ENCODE peak calls at places on chromosomes 1 and 21, in seven cellular contexts. R, O, H, K, D, S and I are unnamed samples.

GRCh38 chr1:204304067-204304466 is 55.7 kb downstream of the PLEKHA6 start:
- DNase-seq in R (no peak), O (no peak), H (no peak), K (no peak), D (no peak), S (no peak), I (no peak)

GRCh38 chr1:20719871-20720620 is 2.2 kb upstream of the KIF17 start:
- DNase-seq in R (no peak), O (no peak), H (no peak), K (no peak), D (no peak), S (no peak), I (no peak)

GRCh38 chr1:8122160-8122476 is 96.0 kb upstream of the ERRFI1 start:
- DNase-seq in R (no peak), O (no peak), H (no peak), K (peak; percentile 70), D (no peak), S (no peak), I (peak; percentile 83)

GRCh38 chr21:37225440-37225839 is 41.7 kb downstream of the VPS26C start:
- DNase-seq in R (peak; percentile 46), O (no peak), H (peak; percentile 61), K (no peak), D (no peak), S (no peak), I (no peak)

GRCh38 chr1:21814241-21814918 is 2.3 kb downstream of the LDLRAD2 start:
- DNase-seq in R (peak; percentile 32), O (no peak), H (peak; percentile 12), K (no peak), D (no peak), S (no peak), I (no peak)

GRCh38 chr1:240906477-240906876 is 294.5 kb upstream of the GREM2 start:
- DNase-seq in R (no peak), O (no peak), H (no peak), K (peak; percentile 7), D (peak; percentile 24), S (no peak), I (no peak)

GRCh38 chr1:75129660-75130311 is 4.4 kb upstream of the LHX8 start:
- DNase-seq in R (no peak), O (no peak), H (no peak), K (no peak), D (no peak), S (no peak), I (no peak)

GRCh38 chr1:20192364-20192763 is 6.0 kb upstream of the PLA2G2C start:
- DNase-seq in R (no peak), O (no peak), H (no peak), K (peak; percentile 44), D (no peak), S (no peak), I (peak; percentile 62)

GRCh38 chr21:29181799-29182470 is 51.5 kb downstream of the MAP3K7CL start:
- DNase-seq in R (no peak), O (peak; percentile 71), H (no peak), K (peak; percentile 94), D (no peak), S (peak; percentile 20), I (peak; percentile 95)

GRCh38 chr1:21299007-21299406 is 8.7 kb upstream of the ECE1 start:
- DNase-seq in R (no peak), O (no peak), H (no peak), K (no peak), D (peak; percentile 23), S (no peak), I (no peak)

GRCh38 chr1:109252893-109253802 is 3.8 kb downstream of the CELSR2 start:
- DNase-seq in R (no peak), O (no peak), H (no peak), K (no peak), D (peak; percentile 78), S (no peak), I (peak; percentile 13)

GRCh38 chr1:185574139-185574835 is 159.9 kb upstream of the HMCN1 start:
- DNase-seq in R (no peak), O (no peak), H (no peak), K (no peak), D (no peak), S (no peak), I (peak; percentile 60)